ENCODE peak calls at places on chromosomes 2 and 18, in eight cellular contexts. One of them, this sample, is unnamed.

GRCh38 chr2:1527153-1527992 is 114.1 kb downstream of the TPO start:
- DNase-seq in cardiac fibroblast: no peak
- DNase-seq in left cardiac atrium: no peak
- DNase-seq in CD4-positive, alpha-beta T cell: no peak
- DNase-seq in stimulated activated CD8-positive, alpha-beta memory T cell treated with anti-CD3 and anti-CD28 coated beads, Interleukin-12 subunit alpha, Interleukin-12 subunit beta, amount 100 ng/mL, for 4 hours: no peak
- DNase-seq in NCI-H774: no peak
- DNase-seq in stimulated activated CD4-positive, alpha-beta T cell treated with anti-CD3 and anti-CD28 coated beads, Interleukin-4, amount 100 ng/mL, for 4 hours: no peak
- DNase-seq in frontal cortex: no peak
- DNase-seq in this sample: no peak

GRCh38 chr2:46309052-46309953 is 12.1 kb downstream of the EPAS1 start:
- DNase-seq in CD4-positive, alpha-beta T cell: no peak
- DNase-seq in cardiac fibroblast: peak
- DNase-seq in stimulated activated CD4-positive, alpha-beta T cell treated with anti-CD3 and anti-CD28 coated beads, Interleukin-4, amount 100 ng/mL, for 4 hours: no peak
- DNase-seq in left cardiac atrium: no peak
- DNase-seq in frontal cortex: no peak
- DNase-seq in stimulated activated CD8-positive, alpha-beta memory T cell treated with anti-CD3 and anti-CD28 coated beads, Interleukin-12 subunit alpha, Interleukin-12 subunit beta, amount 100 ng/mL, for 4 hours: no peak
- DNase-seq in NCI-H774: no peak
- DNase-seq in this sample: no peak

GRCh38 chr2:57804971-57805370 is 241.6 kb upstream of the VRK2 start:
- DNase-seq in CD4-positive, alpha-beta T cell: no peak
- DNase-seq in stimulated activated CD4-positive, alpha-beta T cell treated with anti-CD3 and anti-CD28 coated beads, Interleukin-4, amount 100 ng/mL, for 4 hours: no peak
- DNase-seq in left cardiac atrium: no peak
- DNase-seq in NCI-H774: no peak
- DNase-seq in frontal cortex: no peak
- DNase-seq in cardiac fibroblast: no peak
- DNase-seq in stimulated activated CD8-positive, alpha-beta memory T cell treated with anti-CD3 and anti-CD28 coated beads, Interleukin-12 subunit alpha, Interleukin-12 subunit beta, amount 100 ng/mL, for 4 hours: no peak
- DNase-seq in this sample: no peak

GRCh38 chr2:120012363-120012762 is 514 bp upstream of the EPB41L5 start:
- DNase-seq in NCI-H774: no peak
- DNase-seq in stimulated activated CD8-positive, alpha-beta memory T cell treated with anti-CD3 and anti-CD28 coated beads, Interleukin-12 subunit alpha, Interleukin-12 subunit beta, amount 100 ng/mL, for 4 hours: no peak
- DNase-seq in cardiac fibroblast: no peak
- DNase-seq in stimulated activated CD4-positive, alpha-beta T cell treated with anti-CD3 and anti-CD28 coated beads, Interleukin-4, amount 100 ng/mL, for 4 hours: no peak
- DNase-seq in frontal cortex: no peak
- DNase-seq in left cardiac atrium: no peak
- DNase-seq in CD4-positive, alpha-beta T cell: no peak
- DNase-seq in this sample: no peak

GRCh38 chr2:147204102-147204501 is 640.7 kb upstream of the ACVR2A start:
- DNase-seq in stimulated activated CD8-positive, alpha-beta memory T cell treated with anti-CD3 and anti-CD28 coated beads, Interleukin-12 subunit alpha, Interleukin-12 subunit beta, amount 100 ng/mL, for 4 hours: no peak
- DNase-seq in cardiac fibroblast: peak
- DNase-seq in stimulated activated CD4-positive, alpha-beta T cell treated with anti-CD3 and anti-CD28 coated beads, Interleukin-4, amount 100 ng/mL, for 4 hours: no peak
- DNase-seq in left cardiac atrium: no peak
- DNase-seq in NCI-H774: no peak
- DNase-seq in CD4-positive, alpha-beta T cell: no peak
- DNase-seq in frontal cortex: no peak
- DNase-seq in this sample: no peak

GRCh38 chr2:57947398-57947797 is 99.2 kb upstream of the VRK2 start:
- DNase-seq in frontal cortex: no peak
- DNase-seq in left cardiac atrium: no peak
- DNase-seq in CD4-positive, alpha-beta T cell: no peak
- DNase-seq in stimulated activated CD8-positive, alpha-beta memory T cell treated with anti-CD3 and anti-CD28 coated beads, Interleukin-12 subunit alpha, Interleukin-12 subunit beta, amount 100 ng/mL, for 4 hours: no peak
- DNase-seq in stimulated activated CD4-positive, alpha-beta T cell treated with anti-CD3 and anti-CD28 coated beads, Interleukin-4, amount 100 ng/mL, for 4 hours: no peak
- DNase-seq in NCI-H774: no peak
- DNase-seq in cardiac fibroblast: no peak
- DNase-seq in this sample: no peak

GRCh38 chr18:3279201-3280185 is 17.6 kb downstream of the MYL12B start:
- DNase-seq in stimulated activated CD4-positive, alpha-beta T cell treated with anti-CD3 and anti-CD28 coated beads, Interleukin-4, amount 100 ng/mL, for 4 hours: no peak
- DNase-seq in frontal cortex: no peak
- DNase-seq in stimulated activated CD8-positive, alpha-beta memory T cell treated with anti-CD3 and anti-CD28 coated beads, Interleukin-12 subunit alpha, Interleukin-12 subunit beta, amount 100 ng/mL, for 4 hours: no peak
- DNase-seq in NCI-H774: no peak
- DNase-seq in cardiac fibroblast: no peak
- DNase-seq in left cardiac atrium: no peak
- DNase-seq in CD4-positive, alpha-beta T cell: no peak
- DNase-seq in this sample: no peak

GRCh38 chr2:11483806-11484147 is 17.8 kb upstream of the E2F6 start:
- DNase-seq in frontal cortex: no peak
- DNase-seq in left cardiac atrium: no peak
- DNase-seq in stimulated activated CD8-positive, alpha-beta memory T cell treated with anti-CD3 and anti-CD28 coated beads, Interleukin-12 subunit alpha, Interleukin-12 subunit beta, amount 100 ng/mL, for 4 hours: no peak
- DNase-seq in cardiac fibroblast: no peak
- DNase-seq in CD4-positive, alpha-beta T cell: no peak
- DNase-seq in NCI-H774: no peak
- DNase-seq in stimulated activated CD4-positive, alpha-beta T cell treated with anti-CD3 and anti-CD28 coated beads, Interleukin-4, amount 100 ng/mL, for 4 hours: no peak
- DNase-seq in this sample: no peak

GRCh38 chr2:3279236-3279960 is 98.2 kb downstream of the EIPR1 start:
- DNase-seq in stimulated activated CD8-positive, alpha-beta memory T cell treated with anti-CD3 and anti-CD28 coated beads, Interleukin-12 subunit alpha, Interleukin-12 subunit beta, amount 100 ng/mL, for 4 hours: no peak
- DNase-seq in left cardiac atrium: no peak
- DNase-seq in NCI-H774: no peak
- DNase-seq in CD4-positive, alpha-beta T cell: no peak
- DNase-seq in stimulated activated CD4-positive, alpha-beta T cell treated with anti-CD3 and anti-CD28 coated beads, Interleukin-4, amount 100 ng/mL, for 4 hours: no peak
- DNase-seq in cardiac fibroblast: no peak
- DNase-seq in frontal cortex: no peak
- DNase-seq in this sample: no peak

GRCh38 chr18:59300676-59301285 is 17.7 kb downstream of the CPLX4 start:
- DNase-seq in cardiac fibroblast: no peak
- DNase-seq in frontal cortex: no peak
- DNase-seq in CD4-positive, alpha-beta T cell: no peak
- DNase-seq in NCI-H774: no peak
- DNase-seq in stimulated activated CD4-positive, alpha-beta T cell treated with anti-CD3 and anti-CD28 coated beads, Interleukin-4, amount 100 ng/mL, for 4 hours: no peak
- DNase-seq in stimulated activated CD8-positive, alpha-beta memory T cell treated with anti-CD3 and anti-CD28 coated beads, Interleukin-12 subunit alpha, Interleukin-12 subunit beta, amount 100 ng/mL, for 4 hours: no peak
- DNase-seq in left cardiac atrium: no peak
- DNase-seq in this sample: no peak

GRCh38 chr2:109387221-109387735 is 226.5 kb downstream of the SEPTIN10 start:
- DNase-seq in stimulated activated CD8-positive, alpha-beta memory T cell treated with anti-CD3 and anti-CD28 coated beads, Interleukin-12 subunit alpha, Interleukin-12 subunit beta, amount 100 ng/mL, for 4 hours: no peak
- DNase-seq in CD4-positive, alpha-beta T cell: no peak
- DNase-seq in stimulated activated CD4-positive, alpha-beta T cell treated with anti-CD3 and anti-CD28 coated beads, Interleukin-4, amount 100 ng/mL, for 4 hours: no peak
- DNase-seq in left cardiac atrium: no peak
- DNase-seq in cardiac fibroblast: no peak
- DNase-seq in frontal cortex: no peak
- DNase-seq in NCI-H774: no peak
- DNase-seq in this sample: no peak

GRCh38 chr18:63180971-63181376 is 138.6 kb downstream of the BCL2 start:
- DNase-seq in stimulated activated CD8-positive, alpha-beta memory T cell treated with anti-CD3 and anti-CD28 coated beads, Interleukin-12 subunit alpha, Interleukin-12 subunit beta, amount 100 ng/mL, for 4 hours: no peak
- DNase-seq in left cardiac atrium: no peak
- DNase-seq in frontal cortex: no peak
- DNase-seq in NCI-H774: no peak
- DNase-seq in stimulated activated CD4-positive, alpha-beta T cell treated with anti-CD3 and anti-CD28 coated beads, Interleukin-4, amount 100 ng/mL, for 4 hours: no peak
- DNase-seq in cardiac fibroblast: no peak
- DNase-seq in CD4-positive, alpha-beta T cell: no peak
- DNase-seq in this sample: no peak

GRCh38 chr2:185607943-185608342 is 130.7 kb upstream of the FSIP2 start:
- DNase-seq in NCI-H774: no peak
- DNase-seq in stimulated activated CD4-positive, alpha-beta T cell treated with anti-CD3 and anti-CD28 coated beads, Interleukin-4, amount 100 ng/mL, for 4 hours: no peak
- DNase-seq in left cardiac atrium: no peak
- DNase-seq in frontal cortex: no peak
- DNase-seq in CD4-positive, alpha-beta T cell: no peak
- DNase-seq in cardiac fibroblast: no peak
- DNase-seq in stimulated activated CD8-positive, alpha-beta memory T cell treated with anti-CD3 and anti-CD28 coated beads, Interleukin-12 subunit alpha, Interleukin-12 subunit beta, amount 100 ng/mL, for 4 hours: no peak
- DNase-seq in this sample: no peak

GRCh38 chr18:48797841-48798255 is 152.9 kb downstream of the SMAD7 start:
- DNase-seq in NCI-H774: no peak
- DNase-seq in stimulated activated CD8-positive, alpha-beta memory T cell treated with anti-CD3 and anti-CD28 coated beads, Interleukin-12 subunit alpha, Interleukin-12 subunit beta, amount 100 ng/mL, for 4 hours: no peak
- DNase-seq in left cardiac atrium: peak
- DNase-seq in frontal cortex: no peak
- DNase-seq in cardiac fibroblast: no peak
- DNase-seq in CD4-positive, alpha-beta T cell: peak
- DNase-seq in stimulated activated CD4-positive, alpha-beta T cell treated with anti-CD3 and anti-CD28 coated beads, Interleukin-4, amount 100 ng/mL, for 4 hours: no peak
- DNase-seq in this sample: no peak

GRCh38 chr2:43685350-43685749 is 9.1 kb upstream of the C1GALT1C1L start:
- DNase-seq in stimulated activated CD4-positive, alpha-beta T cell treated with anti-CD3 and anti-CD28 coated beads, Interleukin-4, amount 100 ng/mL, for 4 hours: no peak
- DNase-seq in NCI-H774: no peak
- DNase-seq in CD4-positive, alpha-beta T cell: no peak
- DNase-seq in left cardiac atrium: no peak
- DNase-seq in cardiac fibroblast: no peak
- DNase-seq in frontal cortex: no peak
- DNase-seq in stimulated activated CD8-positive, alpha-beta memory T cell treated with anti-CD3 and anti-CD28 coated beads, Interleukin-12 subunit alpha, Interleukin-12 subunit beta, amount 100 ng/mL, for 4 hours: no peak
- DNase-seq in this sample: no peak

GRCh38 chr2:215736653-215737290 is 276.6 kb downstream of the MREG start:
- DNase-seq in NCI-H774: no peak
- DNase-seq in stimulated activated CD8-positive, alpha-beta memory T cell treated with anti-CD3 and anti-CD28 coated beads, Interleukin-12 subunit alpha, Interleukin-12 subunit beta, amount 100 ng/mL, for 4 hours: no peak
- DNase-seq in left cardiac atrium: no peak
- DNase-seq in frontal cortex: no peak
- DNase-seq in cardiac fibroblast: peak
- DNase-seq in stimulated activated CD4-positive, alpha-beta T cell treated with anti-CD3 and anti-CD28 coated beads, Interleukin-4, amount 100 ng/mL, for 4 hours: no peak
- DNase-seq in CD4-positive, alpha-beta T cell: no peak
- DNase-seq in this sample: no peak

GRCh38 chr18:36772339-36772738 is 56.5 kb downstream of the TPGS2 start:
- DNase-seq in left cardiac atrium: no peak
- DNase-seq in stimulated activated CD8-positive, alpha-beta memory T cell treated with anti-CD3 and anti-CD28 coated beads, Interleukin-12 subunit alpha, Interleukin-12 subunit beta, amount 100 ng/mL, for 4 hours: no peak
- DNase-seq in stimulated activated CD4-positive, alpha-beta T cell treated with anti-CD3 and anti-CD28 coated beads, Interleukin-4, amount 100 ng/mL, for 4 hours: no peak
- DNase-seq in frontal cortex: no peak
- DNase-seq in CD4-positive, alpha-beta T cell: no peak
- DNase-seq in NCI-H774: no peak
- DNase-seq in cardiac fibroblast: no peak
- DNase-seq in this sample: no peak

GRCh38 chr2:232787806-232788205 is 11.4 kb upstream of the KCNJ13 start:
- DNase-seq in NCI-H774: no peak
- DNase-seq in frontal cortex: no peak
- DNase-seq in stimulated activated CD8-positive, alpha-beta memory T cell treated with anti-CD3 and anti-CD28 coated beads, Interleukin-12 subunit alpha, Interleukin-12 subunit beta, amount 100 ng/mL, for 4 hours: no peak
- DNase-seq in left cardiac atrium: no peak
- DNase-seq in cardiac fibroblast: no peak
- DNase-seq in stimulated activated CD4-positive, alpha-beta T cell treated with anti-CD3 and anti-CD28 coated beads, Interleukin-4, amount 100 ng/mL, for 4 hours: no peak
- DNase-seq in CD4-positive, alpha-beta T cell: no peak
- DNase-seq in this sample: no peak